ENCODE peak calls at places on chromosomes 4 and X, in five cellular contexts. One of them, this sample, is unnamed. For H3K9me3 and H3K4me1, the result is how much of the 10 kb centered on the place peaks cover.

GRCh38 chr4:142660728-142661127 is 185.4 kb downstream of the INPP4B start:
- DNase-seq in testis: peak
- DNase-seq in heart left ventricle: no peak
- DNase-seq in Panc1: no peak
- DNase-seq in CD8-positive, alpha-beta T cell: no peak
- DNase-seq in this sample: no peak

GRCh38 chrX:133258481-133258880 is 40.3 kb upstream of the TFDP3 start:
- DNase-seq in Panc1: no peak
- DNase-seq in testis: no peak
- DNase-seq in heart left ventricle: no peak
- DNase-seq in CD8-positive, alpha-beta T cell: no peak
- DNase-seq in this sample: no peak

GRCh38 chrX:40107291-40108083 is 9.7 kb upstream of the BCOR start:
- DNase-seq in heart left ventricle: peak
- DNase-seq in Panc1: no peak
- DNase-seq in testis: peak
- DNase-seq in CD8-positive, alpha-beta T cell: no peak
- DNase-seq in this sample: peak

GRCh38 chr4:98685225-98686045 is 27.0 kb upstream of the TSPAN5 start:
- DNase-seq in Panc1: no peak
- DNase-seq in heart left ventricle: no peak
- DNase-seq in CD8-positive, alpha-beta T cell: no peak
- DNase-seq in testis: no peak
- DNase-seq in this sample: no peak

GRCh38 chrX:5113128-5113527 is 1115.5 kb downstream of the NLGN4X start:
- DNase-seq in testis: no peak
- DNase-seq in CD8-positive, alpha-beta T cell: no peak
- DNase-seq in Panc1: no peak
- DNase-seq in heart left ventricle: no peak
- DNase-seq in this sample: no peak

GRCh38 chrX:18591834-18592233 is 80.1 kb downstream of the RS1 start:
- DNase-seq in Panc1: no peak
- DNase-seq in testis: no peak
- DNase-seq in heart left ventricle: no peak
- DNase-seq in CD8-positive, alpha-beta T cell: no peak
- DNase-seq in this sample: no peak

GRCh38 chr4:5398056-5398455 is 310.3 kb downstream of the EVC2 start:
- DNase-seq in CD8-positive, alpha-beta T cell: no peak
- DNase-seq in testis: no peak
- DNase-seq in heart left ventricle: no peak
- DNase-seq in Panc1: no peak
- DNase-seq in this sample: no peak

GRCh38 chrX:7083468-7084396 is 63.8 kb upstream of the STS start:
- DNase-seq in Panc1: no peak
- DNase-seq in testis: no peak
- DNase-seq in CD8-positive, alpha-beta T cell: peak
- DNase-seq in heart left ventricle: no peak
- DNase-seq in this sample: peak

GRCh38 chr4:158914178-158914577 is 145.4 kb downstream of the FNIP2 start:
- DNase-seq in testis: no peak
- DNase-seq in heart left ventricle: no peak
- DNase-seq in Panc1: no peak
- DNase-seq in CD8-positive, alpha-beta T cell: no peak
- DNase-seq in this sample: no peak

GRCh38 chr4:154186888-154187287 is 304.7 kb downstream of the DCHS2 start:
- DNase-seq in Panc1: no peak
- DNase-seq in CD8-positive, alpha-beta T cell: no peak
- DNase-seq in testis: no peak
- DNase-seq in heart left ventricle: no peak
- DNase-seq in this sample: no peak

GRCh38 chrX:78593701-78594100 is 65.4 kb downstream of the RTL3 start:
- DNase-seq in Panc1: no peak
- DNase-seq in testis: no peak
- DNase-seq in heart left ventricle: no peak
- DNase-seq in CD8-positive, alpha-beta T cell: no peak
- DNase-seq in this sample: no peak

GRCh38 chr4:98508825-98509539 is 149.4 kb downstream of the TSPAN5 start:
- DNase-seq in Panc1: no peak
- DNase-seq in CD8-positive, alpha-beta T cell: no peak
- DNase-seq in testis: no peak
- DNase-seq in heart left ventricle: no peak
- DNase-seq in this sample: no peak

GRCh38 chr4:110309686-110310085 is 111.3 kb upstream of the ELOVL6 start:
- DNase-seq in heart left ventricle: no peak
- DNase-seq in testis: no peak
- DNase-seq in CD8-positive, alpha-beta T cell: no peak
- DNase-seq in Panc1: no peak
- DNase-seq in this sample: no peak

GRCh38 chr4:40255722-40256281 is 59.0 kb downstream of the RHOH start:
- DNase-seq in testis: no peak
- DNase-seq in CD8-positive, alpha-beta T cell: no peak
- DNase-seq in heart left ventricle: no peak
- DNase-seq in Panc1: peak
- DNase-seq in this sample: no peak

GRCh38 chr4:5084911-5085475 is 33.7 kb downstream of the STK32B start:
- DNase-seq in testis: no peak
- DNase-seq in Panc1: no peak
- DNase-seq in CD8-positive, alpha-beta T cell: no peak
- DNase-seq in heart left ventricle: no peak
- DNase-seq in this sample: no peak

GRCh38 chrX:112058255-112058654 is 24.3 kb downstream of the TRPC5 start:
- DNase-seq in CD8-positive, alpha-beta T cell: no peak
- DNase-seq in testis: no peak
- DNase-seq in Panc1: no peak
- DNase-seq in heart left ventricle: no peak
- DNase-seq in this sample: no peak

GRCh38 chr4:3122081-3122563 is 47.6 kb downstream of the HTT start:
- DNase-seq in CD8-positive, alpha-beta T cell: no peak
- DNase-seq in heart left ventricle: no peak
- DNase-seq in Panc1: no peak
- DNase-seq in testis: no peak
- DNase-seq in this sample: no peak

GRCh38 chrX:30039768-30040167 is 175.6 kb upstream of the MAGEB2 start:
- DNase-seq in heart left ventricle: no peak
- DNase-seq in CD8-positive, alpha-beta T cell: no peak
- DNase-seq in testis: no peak
- DNase-seq in Panc1: no peak
- DNase-seq in this sample: no peak

GRCh38 chrX:119237526-119238035 is 1.5 kb downstream of the PGRMC1 start:
- DNase-seq in Panc1: no peak
- DNase-seq in testis: no peak
- DNase-seq in CD8-positive, alpha-beta T cell: no peak
- DNase-seq in heart left ventricle: no peak
- DNase-seq in this sample: peak

GRCh38 chrX:120781416-120781815 is 94.2 kb downstream of the CT47B1 start:
- DNase-seq in testis: no peak
- DNase-seq in heart left ventricle: no peak
- DNase-seq in CD8-positive, alpha-beta T cell: no peak
- DNase-seq in Panc1: no peak
- DNase-seq in this sample: no peak

GRCh38 chr4:184359905-184360304 is 114.4 kb downstream of the IRF2 start:
- DNase-seq in Panc1: no peak
- DNase-seq in testis: no peak
- DNase-seq in CD8-positive, alpha-beta T cell: no peak
- DNase-seq in heart left ventricle: no peak
- DNase-seq in this sample: no peak

GRCh38 chrX:153708415-153708814 is 15.8 kb downstream of the BCAP31 start:
- DNase-seq in CD8-positive, alpha-beta T cell: no peak
- DNase-seq in heart left ventricle: peak
- DNase-seq in testis: peak
- DNase-seq in Panc1: no peak
- DNase-seq in this sample: peak

GRCh38 chr4:85929926-85930325 is 429.9 kb downstream of the MAPK10 start:
- DNase-seq in Panc1: no peak
- DNase-seq in heart left ventricle: no peak
- DNase-seq in CD8-positive, alpha-beta T cell: no peak
- DNase-seq in testis: no peak
- DNase-seq in this sample: peak

GRCh38 chr4:117134386-117134785 is 49.0 kb upstream of the TRAM1L1 start:
- DNase-seq in heart left ventricle: no peak
- DNase-seq in testis: peak
- DNase-seq in Panc1: peak
- DNase-seq in CD8-positive, alpha-beta T cell: no peak
- DNase-seq in this sample: no peak

GRCh38 chr4:54255881-54256280 is 26.8 kb downstream of the PDGFRA start:
- DNase-seq in Panc1: no peak
- DNase-seq in heart left ventricle: no peak
- DNase-seq in testis: no peak
- DNase-seq in CD8-positive, alpha-beta T cell: no peak
- DNase-seq in this sample: no peak

GRCh38 chr4:83320548-83320947 is 14.1 kb downstream of the HPSE start:
- DNase-seq in testis: peak
- DNase-seq in CD8-positive, alpha-beta T cell: no peak
- DNase-seq in heart left ventricle: peak
- DNase-seq in Panc1: no peak
- DNase-seq in this sample: peak

GRCh38 chr4:48222491-48222890 is 47.1 kb downstream of the TEC start:
- DNase-seq in heart left ventricle: no peak
- DNase-seq in testis: no peak
- DNase-seq in Panc1: no peak
- DNase-seq in CD8-positive, alpha-beta T cell: no peak
- DNase-seq in this sample: no peak

GRCh38 chr4:170248576-170248975 is 158.8 kb upstream of the AADAT start:
- DNase-seq in Panc1: no peak
- DNase-seq in heart left ventricle: no peak
- DNase-seq in testis: no peak
- DNase-seq in CD8-positive, alpha-beta T cell: no peak
- DNase-seq in this sample: no peak

GRCh38 chr4:138645289-138645688 is 370.3 kb upstream of the NOCT start:
- DNase-seq in Panc1: no peak
- DNase-seq in testis: no peak
- DNase-seq in CD8-positive, alpha-beta T cell: no peak
- DNase-seq in heart left ventricle: no peak
- DNase-seq in this sample: no peak

GRCh38 chrX:8455600-8455999 is 9.0 kb upstream of the VCX3B start:
- DNase-seq in CD8-positive, alpha-beta T cell: no peak
- DNase-seq in testis: no peak
- DNase-seq in heart left ventricle: no peak
- DNase-seq in Panc1: no peak
- DNase-seq in this sample: no peak
- TF ChIP-seq CTCF in CD8-positive, alpha-beta T cell: no peak
- TF ChIP-seq CTCF in testis: no peak
- TF ChIP-seq CTCF in heart left ventricle: no peak
- TF ChIP-seq CTCF in Panc1: peak
- TF ChIP-seq CTCF in this sample: no peak

DNA sequence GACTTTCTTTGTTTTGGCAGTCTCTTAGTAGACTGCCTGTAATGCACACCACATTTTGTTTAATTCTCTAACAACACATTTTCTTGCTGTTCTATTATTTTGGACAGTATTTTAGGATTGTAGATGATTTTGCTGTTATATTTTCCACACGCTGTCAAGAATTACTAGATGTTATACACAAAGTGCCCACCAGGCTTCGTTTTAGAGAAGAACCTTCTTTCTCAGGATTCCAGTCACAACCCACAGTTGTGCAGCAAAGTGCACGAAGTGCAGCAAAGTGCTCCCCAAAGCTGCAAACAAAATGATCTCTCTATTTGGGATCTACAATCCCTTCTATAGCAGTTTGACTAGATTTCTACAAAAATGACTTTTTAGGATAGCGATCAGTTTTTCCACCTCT is 2.4 kb downstream of the ZNF141 start:
- DNase-seq in Panc1: no peak
- DNase-seq in testis: no peak
- DNase-seq in heart left ventricle: no peak
- DNase-seq in CD8-positive, alpha-beta T cell: no peak
- DNase-seq in this sample: no peak
- H3K9me3 ChIP-seq in Panc1: under half
- H3K9me3 ChIP-seq in testis: under half
- H3K9me3 ChIP-seq in heart left ventricle: under half
- H3K9me3 ChIP-seq in CD8-positive, alpha-beta T cell: under half
- H3K9me3 ChIP-seq in this sample: half or more

GRCh38 chrX:123976671-123977316 is 15.3 kb downstream of the STAG2 start:
- DNase-seq in CD8-positive, alpha-beta T cell: no peak
- DNase-seq in heart left ventricle: no peak
- DNase-seq in Panc1: no peak
- DNase-seq in testis: no peak
- DNase-seq in this sample: no peak
- H3K4me1 ChIP-seq in CD8-positive, alpha-beta T cell: under half
- H3K4me1 ChIP-seq in heart left ventricle: under half
- H3K4me1 ChIP-seq in Panc1: under half
- H3K4me1 ChIP-seq in testis: under half
- H3K4me1 ChIP-seq in this sample: under half

GRCh38 chrX:42695800-42696358 is 82.1 kb downstream of the PPP1R2C start:
- DNase-seq in CD8-positive, alpha-beta T cell: no peak
- DNase-seq in heart left ventricle: no peak
- DNase-seq in Panc1: no peak
- DNase-seq in testis: no peak
- DNase-seq in this sample: no peak
- TF ChIP-seq CTCF in CD8-positive, alpha-beta T cell: no peak
- TF ChIP-seq CTCF in heart left ventricle: no peak
- TF ChIP-seq CTCF in Panc1: no peak
- TF ChIP-seq CTCF in testis: no peak
- TF ChIP-seq CTCF in this sample: no peak

GRCh38 chr4:19774690-19775256 is 476.9 kb upstream of the SLIT2 start:
- DNase-seq in heart left ventricle: no peak
- DNase-seq in testis: no peak
- DNase-seq in CD8-positive, alpha-beta T cell: no peak
- DNase-seq in Panc1: no peak
- DNase-seq in this sample: no peak
- H3K9me3 ChIP-seq in heart left ventricle: under half
- H3K9me3 ChIP-seq in testis: under half
- H3K9me3 ChIP-seq in CD8-positive, alpha-beta T cell: under half
- H3K9me3 ChIP-seq in Panc1: under half
- H3K9me3 ChIP-seq in this sample: under half

GRCh38 chr4:173930329-173930967 is 353.0 kb downstream of the FBXO8 start:
- DNase-seq in testis: no peak
- DNase-seq in Panc1: no peak
- DNase-seq in CD8-positive, alpha-beta T cell: no peak
- DNase-seq in heart left ventricle: no peak
- DNase-seq in this sample: no peak
- H3K4me1 ChIP-seq in testis: under half
- H3K4me1 ChIP-seq in Panc1: under half
- H3K4me1 ChIP-seq in CD8-positive, alpha-beta T cell: under half
- H3K4me1 ChIP-seq in heart left ventricle: under half
- H3K4me1 ChIP-seq in this sample: under half

This sample was measured in mucosa of descending colon.